ENCODE peak calls at places on chromosomes 13 and 19, in five cellular contexts. E is left ventricle myocardium inferior, U is brain microvascular endothelial cell, X is progenitor cell of endocrine pancreas, Z is transverse colon. S is an unnamed sample.

GRCh38 chr19:1247747-1248453 is 483 bp upstream of the MIDN start:
- DNase-seq in E (peak; percentile 77), X (no peak), Z (peak; percentile 82), U (peak; percentile 42), S (no peak)

GRCh38 chr13:84366484-84366883 is 484.2 kb upstream of the SLITRK1 start:
- DNase-seq in U (no peak), X (no peak), E (no peak), Z (no peak), S (no peak)

GRCh38 chr19:39122934-39123731 is 2.5 kb upstream of the PAK4 start:
- DNase-seq in U (no peak), Z (no peak), E (no peak), X (no peak), S (no peak)

GRCh38 chr13:79936368-79937136 is 404.4 kb downstream of the SPRY2 start:
- DNase-seq in Z (no peak), U (peak; percentile 99), E (no peak), X (no peak), S (no peak)

GRCh38 chr19:46520616-46521015 is 24.9 kb upstream of the PNMA8B start:
- DNase-seq in X (no peak), Z (no peak), E (no peak), U (no peak), S (no peak)

GRCh38 chr13:91141619-91142061 is 205.8 kb upstream of the MIR17HG start:
- DNase-seq in Z (no peak), X (no peak), E (no peak), U (peak; percentile 22), S (no peak)

GRCh38 chr13:74251778-74252519 is 117.7 kb upstream of the KLF12 start:
- DNase-seq in U (no peak), X (no peak), Z (no peak), E (no peak), S (no peak)

GRCh38 chr19:40465025-40465780 is at the start of gene BLVRB:
- DNase-seq in X (no peak), U (peak; percentile 58), Z (peak; percentile 63), E (no peak), S (peak; percentile 48)

GRCh38 chr13:111114362-111115050 is 604 bp upstream of the ARHGEF7 start:
- DNase-seq in U (peak; percentile 31), X (peak; percentile 37), Z (peak; percentile 31), E (peak; percentile 58), S (no peak)

GRCh38 chr13:80054806-80055205 is 286.1 kb downstream of the SPRY2 start:
- DNase-seq in E (no peak), X (no peak), Z (no peak), U (no peak), S (no peak)

GRCh38 chr19:55907746-55908145 is 24.4 kb downstream of the NLRP13 start:
- DNase-seq in X (no peak), U (no peak), E (no peak), Z (no peak), S (no peak)

GRCh38 chr19:32104465-32105235 is 240.8 kb upstream of the ZNF507 start:
- DNase-seq in E (no peak), X (peak; percentile 18), U (no peak), Z (peak; percentile 16), S (no peak)

GRCh38 chr13:104436555-104436954 is 1370.3 kb upstream of the SLC10A2 start:
- DNase-seq in E (no peak), Z (no peak), U (no peak), X (no peak), S (no peak)

GRCh38 chr13:29598321-29598720 is 2.8 kb upstream of the SLC7A1 start:
- DNase-seq in U (no peak), E (no peak), X (no peak), Z (no peak), S (no peak)

GRCh38 chr19:15426485-15427349 is 7.9 kb upstream of the AKAP8L start:
- DNase-seq in Z (no peak), U (no peak), E (no peak), X (no peak), S (no peak)

GRCh38 chr19:47433121-47433520 is 13.8 kb upstream of the MEIS3 start:
- DNase-seq in U (no peak), E (no peak), X (no peak), Z (no peak), S (no peak)

GRCh38 chr19:46404884-46405658 is 8.3 kb downstream of the CCDC8 start:
- DNase-seq in Z (no peak), X (no peak), U (peak; percentile 37), E (no peak), S (peak; percentile 68)

GRCh38 chr19:19597809-19598306 is 20.6 kb downstream of the PBX4 start:
- DNase-seq in X (no peak), U (no peak), Z (no peak), E (no peak), S (no peak)

GRCh38 chr13:113155201-113155600 is 3.2 kb upstream of the PROZ start:
- DNase-seq in E (no peak), X (no peak), Z (no peak), U (no peak), S (no peak)

GRCh38 chr19:18776288-18776594 is 14.9 kb downstream of the COMP start:
- DNase-seq in X (no peak), Z (no peak), E (no peak), U (peak; percentile 53), S (no peak)

GRCh38 chr13:78636493-78636892 is 22.5 kb downstream of the OBI1 start:
- DNase-seq in U (no peak), X (no peak), Z (no peak), E (no peak), S (no peak)

GRCh38 chr13:42345367-42345766 is 73.4 kb downstream of the AKAP11 start:
- DNase-seq in X (no peak), U (no peak), Z (no peak), E (no peak), S (no peak)

GRCh38 chr19:40598121-40598917 is 2.9 kb upstream of the LTBP4 start:
- DNase-seq in E (peak; percentile 89), U (peak; percentile 81), Z (peak; percentile 92), X (peak; percentile 82), S (peak; percentile 98)

GRCh38 chr19:5447700-5448311 is 7.4 kb upstream of the ZNRF4 start:
- DNase-seq in X (no peak), U (no peak), E (no peak), Z (no peak), S (no peak)

GRCh38 chr19:10052602-10053360 is 33.3 kb upstream of the SHFL start:
- DNase-seq in U (no peak), E (no peak), Z (no peak), X (no peak), S (no peak)

GRCh38 chr19:45123440-45123850 is 30.5 kb downstream of the PPP1R37 start:
- DNase-seq in X (no peak), E (no peak), Z (no peak), U (no peak), S (no peak)

GRCh38 chr19:13055213-13056051 is 47.2 kb downstream of the LYL1 start:
- DNase-seq in X (no peak), Z (peak; percentile 54), E (peak; percentile 84), U (peak; percentile 70), S (no peak)

GRCh38 chr13:91347996-91348905 is 764 bp downstream of the MIR17HG start:
- DNase-seq in E (peak; percentile 46), U (no peak), X (peak; percentile 37), Z (peak; percentile 56), S (peak; percentile 29)

GRCh38 chr19:38115264-38115802 is 108.7 kb downstream of the DPF1 start:
- DNase-seq in X (no peak), Z (no peak), E (no peak), U (no peak), S (no peak)

GRCh38 chr13:44812818-44813217 is 176.5 kb downstream of the NUFIP1 start:
- DNase-seq in E (no peak), U (no peak), X (no peak), Z (no peak), S (no peak)

GRCh38 chr13:60758637-60759036 is 361.6 kb downstream of the TDRD3 start:
- DNase-seq in Z (no peak), U (no peak), X (no peak), E (no peak), S (no peak)

GRCh38 chr19:3279306-3279705 is 54.8 kb downstream of the CELF5 start:
- DNase-seq in E (no peak), X (no peak), Z (no peak), U (no peak), S (no peak)

GRCh38 chr13:109743706-109744453 is 42.5 kb downstream of the IRS2 start:
- DNase-seq in E (no peak), X (no peak), Z (peak; percentile 56), U (peak; percentile 42), S (no peak)

GRCh38 chr19:16078311-16078758 is 2.0 kb downstream of the TPM4 start:
- DNase-seq in X (no peak), Z (peak; percentile 45), E (no peak), U (no peak), S (no peak)

GRCh38 chr19:34733826-34734600 is at the start of gene ZNF181:
- DNase-seq in Z (peak; percentile 92), X (peak; percentile 75), U (peak; percentile 84), E (peak; percentile 90), S (peak; percentile 81)